ENCODE peak calls at places on chromosomes 2 and 18, in five cellular contexts. L is stimulated activated CD4-positive, alpha-beta T cell treated with anti-CD3 and anti-CD28 coated beads, Interleukin-4, amount 100 ng/mL, for 1 hour; O is M059J; Q is fibroblast of the conjunctiva; H is DMS79 treated with DMSO at 0.1 percent for 48 hours. R is an unnamed sample.

GRCh38 chr18:65206551-65207260 is 544.1 kb upstream of the CDH7 start:
- DNase-seq in H (no peak), Q (no peak), L (no peak), O (no peak), R (no peak)

GRCh38 chr18:48228301-48228715 is 180.9 kb downstream of the ZBTB7C start:
- DNase-seq in H (peak; percentile 38), O (no peak), Q (peak; percentile 8), L (no peak), R (no peak)

GRCh38 chr2:2683581-2683980 is 352.5 kb upstream of the MYT1L start:
- DNase-seq in O (no peak), L (no peak), Q (no peak), H (peak; percentile 88), R (no peak)

GRCh38 chr2:37720533-37721218 is 49.2 kb upstream of the CDC42EP3 start:
- DNase-seq in O (no peak), Q (peak; percentile 92), H (peak; percentile 48), L (no peak), R (no peak)

GRCh38 chr2:226742346-226742745 is 57.3 kb downstream of the IRS1 start:
- DNase-seq in H (no peak), O (no peak), L (no peak), Q (peak; percentile 32), R (no peak)

GRCh38 chr2:240953426-240954425 is 44.7 kb upstream of the SNED1 start:
- DNase-seq in Q (no peak), H (no peak), O (no peak), L (no peak), R (no peak)

GRCh38 chr2:238026953-238027505 is 33.8 kb upstream of the SCLY start:
- DNase-seq in L (no peak), H (no peak), O (no peak), Q (no peak), R (peak; percentile 1)

GRCh38 chr2:55056024-55056521 is 5.8 kb upstream of the RTN4 start:
- DNase-seq in L (no peak), H (no peak), O (peak; percentile 52), Q (peak; percentile 61), R (no peak)

GRCh38 chr2:231713738-231714638 is 5.7 kb downstream of the PTMA start:
- DNase-seq in O (peak; percentile 88), Q (peak; percentile 88), H (peak; percentile 89), L (peak; percentile 88), R (peak; percentile 66)

R was measured in GM04504.